ENCODE peak calls at places on chromosomes 12 and 14, in eight cellular contexts. Y, O, J, A, N, Q, X and I are unnamed samples.

GRCh38 chr14:31243860-31244259 is 36.3 kb upstream of the HECTD1 start:
- DNase-seq in Y (no peak), O (no peak), J (no peak), A (no peak), N (no peak), Q (no peak), X (no peak), I (no peak)

GRCh38 chr14:75044760-75045159 is 6.5 kb downstream of the MLH3 start:
- DNase-seq in Y (no peak), O (no peak), J (no peak), A (no peak), N (no peak), Q (no peak), X (no peak), I (no peak)

GRCh38 chr12:100251917-100252316 is 15.0 kb downstream of the DEPDC4 start:
- DNase-seq in Y (no peak), O (no peak), J (no peak), A (peak; percentile 95), N (no peak), Q (no peak), X (no peak), I (no peak)

GRCh38 chr12:12749433-12749832 is 32.3 kb downstream of the CDKN1B start:
- DNase-seq in Y (no peak), O (no peak), J (no peak), A (no peak), N (no peak), Q (no peak), X (no peak), I (no peak)

GRCh38 chr12:14396071-14396470 is 30.6 kb downstream of the ATF7IP start:
- DNase-seq in Y (no peak), O (no peak), J (peak; percentile 47), A (no peak), N (no peak), Q (no peak), X (no peak), I (no peak)

GRCh38 chr12:43655586-43655985 is 103.0 kb downstream of the PUS7L start:
- DNase-seq in Y (peak; percentile 28), O (no peak), J (no peak), A (no peak), N (no peak), Q (no peak), X (no peak), I (peak; percentile 15)

GRCh38 chr12:27525373-27525772 is 1.4 kb downstream of the PPFIBP1 start:
- DNase-seq in Y (peak; percentile 79), O (no peak), J (no peak), A (no peak), N (peak; percentile 42), Q (no peak), X (peak; percentile 68), I (peak; percentile 57)

GRCh38 chr14:68619805-68620574 is 172.9 kb downstream of the ZFP36L1 start:
- DNase-seq in Y (peak; percentile 56), O (no peak), J (no peak), A (no peak), N (no peak), Q (no peak), X (no peak), I (peak; percentile 88)

GRCh38 chr12:2628401-2628800 is 166.4 kb upstream of the FKBP4 start:
- DNase-seq in Y (no peak), O (no peak), J (no peak), A (no peak), N (no peak), Q (no peak), X (no peak), I (no peak)

GRCh38 chr12:113459981-113460380 is 11.7 kb downstream of the LHX5 start:
- DNase-seq in Y (no peak), O (no peak), J (no peak), A (no peak), N (no peak), Q (no peak), X (no peak), I (no peak)

GRCh38 chr12:115763376-115763775 is 514.1 kb downstream of the MED13L start:
- DNase-seq in Y (peak; percentile 52), O (no peak), J (no peak), A (peak; percentile 29), N (no peak), Q (no peak), X (no peak), I (no peak)

GRCh38 chr12:62192486-62193250 is 67.5 kb upstream of the USP15 start:
- DNase-seq in Y (peak; percentile 82), O (no peak), J (peak; percentile 86), A (peak; percentile 56), N (peak; percentile 93), Q (peak; percentile 54), X (peak; percentile 79), I (peak; percentile 88)

GRCh38 chr12:47907851-47908454 is 3.2 kb upstream of the VDR start:
- DNase-seq in Y (no peak), O (no peak), J (no peak), A (no peak), N (no peak), Q (no peak), X (no peak), I (no peak)

GRCh38 chr12:66092559-66093269 is 37.8 kb downstream of the LLPH start:
- DNase-seq in Y (peak; percentile 67), O (no peak), J (peak; percentile 3), A (no peak), N (no peak), Q (no peak), X (no peak), I (no peak)

GRCh38 chr12:50747817-50748216 is 16.1 kb upstream of the ATF1 start:
- DNase-seq in Y (no peak), O (no peak), J (no peak), A (no peak), N (no peak), Q (no peak), X (peak; percentile 24), I (no peak)